ENCODE peak calls at places on chromosomes 4 and X, in four cellular contexts. P, Z, L and Q are unnamed samples. For H3K4me1, the result is how much of the 10 kb centered on the place peaks cover.

GRCh38 chr4:112953295-112953694 is 96.2 kb upstream of the ANK2 start:
- DNase-seq in P (no peak), Z (no peak), L (no peak), Q (no peak)

GRCh38 chrX:78652971-78653822 is 5.9 kb downstream of the RTL3 start:
- DNase-seq in P (peak), Z (peak), L (peak), Q (no peak)

GRCh38 chr4:1842993-1843448 is 12.9 kb downstream of the LETM1 start:
- DNase-seq in P (peak), Z (peak), L (peak), Q (no peak)

GRCh38 chr4:98659741-98660507 is 1.5 kb upstream of the TSPAN5 start:
- DNase-seq in P (peak), Z (no peak), L (peak), Q (no peak)

GRCh38 chr4:110614173-110614948 is 8.5 kb downstream of the PITX2 start:
- DNase-seq in P (no peak), Z (no peak), L (no peak), Q (peak)

GRCh38 chrX:150032742-150033141 is 94.5 kb upstream of the EOLA2 start:
- DNase-seq in P (peak), Z (peak), L (peak), Q (no peak)

GRCh38 chrX:45513042-45513441 is 312.4 kb upstream of the DIPK2B start:
- DNase-seq in P (no peak), Z (no peak), L (no peak), Q (no peak)

GRCh38 chr4:146398896-146399443 is 122.8 kb downstream of the SLC10A7 start:
- DNase-seq in P (no peak), Z (no peak), L (no peak), Q (peak)

GRCh38 chrX:68995780-68996551 is 167.1 kb downstream of the EFNB1 start:
- DNase-seq in P (peak), Z (peak), L (no peak), Q (peak)

GRCh38 chr4:10461091-10461849 is 4.0 kb upstream of the ZNF518B start:
- DNase-seq in P (peak), Z (peak), L (no peak), Q (peak)

GRCh38 chrX:100449696-100450606 is 39.9 kb upstream of the PCDH19 start:
- DNase-seq in P (no peak), Z (no peak), L (peak), Q (peak)

GRCh38 chrX:45553417-45553816 is 352.7 kb upstream of the DIPK2B start:
- DNase-seq in P (no peak), Z (no peak), L (no peak), Q (no peak)

GRCh38 chrX:40736170-40736505 is 796 bp upstream of the MED14 start:
- DNase-seq in P (no peak), Z (no peak), L (peak), Q (no peak)

GRCh38 chrX:42746606-42747005 is 31.4 kb downstream of the PPP1R2C start:
- DNase-seq in P (peak), Z (peak), L (no peak), Q (no peak)

GRCh38 chr4:163587867-163588266 is 93.4 kb downstream of the TMA16 start:
- DNase-seq in P (no peak), Z (no peak), L (peak), Q (peak)

GRCh38 chrX:31166416-31166815 is 94.6 kb upstream of the FTHL17 start:
- DNase-seq in P (no peak), Z (no peak), L (no peak), Q (no peak)

GRCh38 chr4:76252271-76252653 is 741 bp downstream of the FAM47E start:
- DNase-seq in P (no peak), Z (no peak), L (no peak), Q (no peak)

GRCh38 chrX:124736553-124737240 is 390.3 kb downstream of the SH2D1A start:
- DNase-seq in P (no peak), Z (no peak), L (no peak), Q (peak)

GRCh38 chrX:17788956-17789562 is 51.8 kb downstream of the SCML1 start:
- DNase-seq in P (no peak), Z (no peak), L (no peak), Q (no peak)

GRCh38 chr4:7165874-7166201 is 26.5 kb upstream of the SORCS2 start:
- DNase-seq in P (no peak), Z (no peak), L (no peak), Q (peak)

GRCh38 chrX:19176901-19177630 is 54.8 kb upstream of the ADGRG2 start:
- DNase-seq in P (no peak), Z (no peak), L (no peak), Q (no peak)

GRCh38 chrX:153469811-153470410 is 465 bp downstream of the HAUS7 start:
- DNase-seq in P (peak), Z (no peak), L (peak), Q (peak)

DNA sequence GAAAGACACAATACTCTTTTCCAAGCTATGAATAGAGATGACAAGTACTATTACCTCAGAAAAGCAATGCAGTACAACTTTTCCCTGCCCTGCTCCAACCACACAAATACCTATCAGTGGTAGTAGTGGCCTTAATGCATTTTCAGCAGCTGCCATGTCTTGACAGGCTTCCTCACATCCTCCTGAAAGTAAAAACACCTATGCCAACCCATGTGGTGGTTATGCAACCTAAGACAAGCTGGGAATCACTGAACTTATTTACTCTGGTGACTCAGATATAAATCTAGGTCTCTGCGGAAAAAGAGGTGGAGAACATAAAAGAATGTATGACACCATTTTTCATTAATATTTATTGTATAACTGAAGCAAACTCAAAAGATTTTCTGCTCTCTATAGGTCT is 14.5 kb downstream of the WDFY3 start:
- DNase-seq in P (peak), Z (peak), L (peak), Q (no peak)
- H3K9ac ChIP-seq in P (no peak), Z (no peak), L (no peak), Q (no peak)

GRCh38 chr4:121632686-121633085 is 64.1 kb downstream of the ANXA5 start:
- DNase-seq in P (no peak), Z (no peak), L (no peak), Q (no peak)
- H3K4me1 ChIP-seq in P (under half), Z (under half), L (under half), Q (under half)

GRCh38 chrX:15055146-15055930 is 182.1 kb downstream of the MOSPD2 start:
- DNase-seq in P (peak), Z (no peak), L (peak), Q (no peak)

GRCh38 chrX:15056044-15056443 is 182.8 kb downstream of the MOSPD2 start:
- DNase-seq in P (peak), Z (no peak), L (peak), Q (no peak)

DNA sequence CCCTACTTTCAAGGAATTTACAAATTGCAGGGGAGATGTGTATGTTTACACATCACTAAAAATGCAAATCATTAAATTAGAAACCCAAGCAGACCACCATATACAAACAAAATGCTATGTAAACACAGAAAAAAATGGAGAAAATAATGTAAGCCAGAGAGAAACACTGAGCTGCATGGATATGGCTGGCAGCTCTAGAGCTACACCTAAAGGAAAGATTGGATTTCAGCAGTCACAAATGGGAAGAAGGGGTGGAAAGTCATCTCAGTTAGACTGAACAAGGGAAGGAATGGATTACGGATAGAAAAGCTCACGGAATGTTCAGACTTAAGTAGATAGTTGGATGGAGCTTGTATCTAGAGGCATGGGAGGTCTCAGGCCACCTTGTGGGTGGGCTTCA is 186.3 kb downstream of the MOSPD2 start:
- DNase-seq in P (no peak), Z (no peak), L (peak), Q (no peak)
- TF ChIP-seq CTCF in P (peak), Z (no peak), L (peak), Q (peak)

GRCh38 chrX:137441711-137442110 is 124.2 kb upstream of the ZIC3 start:
- DNase-seq in P (no peak), Z (no peak), L (no peak), Q (no peak)
- H3K9ac ChIP-seq in P (no peak), Z (no peak), L (no peak), Q (no peak)

GRCh38 chrX:132191938-132192337 is 27.3 kb downstream of the RAP2C start:
- DNase-seq in P (no peak), Z (no peak), L (no peak), Q (no peak)
- H3K4me1 ChIP-seq in P (under half), Z (under half), L (under half), Q (under half)

GRCh38 chr4:72886602-72887001 is 182.9 kb downstream of the COX18 start:
- DNase-seq in P (no peak), Z (peak), L (peak), Q (no peak)
- TF ChIP-seq CTCF in P (peak), Z (peak), L (peak), Q (peak)

GRCh38 chrX:2697306-2697705 is 6.2 kb downstream of the CD99 start:
- DNase-seq in P (no peak), Z (no peak), L (peak), Q (no peak)
- H3K9ac ChIP-seq in P (no peak), Z (no peak), L (peak), Q (no peak)

GRCh38 chr4:42309571-42310260 is 87.6 kb upstream of the SHISA3 start:
- DNase-seq in P (no peak), Z (peak), L (no peak), Q (no peak)

GRCh38 chr4:42320822-42321388 is 76.4 kb upstream of the SHISA3 start:
- DNase-seq in P (no peak), Z (no peak), L (no peak), Q (no peak)

GRCh38 chr4:42310343-42310742 is 86.9 kb upstream of the SHISA3 start:
- DNase-seq in P (no peak), Z (no peak), L (no peak), Q (peak)

GRCh38 chr4:42313872-42314271 is 83.4 kb upstream of the SHISA3 start:
- DNase-seq in P (no peak), Z (no peak), L (no peak), Q (peak)

DNA sequence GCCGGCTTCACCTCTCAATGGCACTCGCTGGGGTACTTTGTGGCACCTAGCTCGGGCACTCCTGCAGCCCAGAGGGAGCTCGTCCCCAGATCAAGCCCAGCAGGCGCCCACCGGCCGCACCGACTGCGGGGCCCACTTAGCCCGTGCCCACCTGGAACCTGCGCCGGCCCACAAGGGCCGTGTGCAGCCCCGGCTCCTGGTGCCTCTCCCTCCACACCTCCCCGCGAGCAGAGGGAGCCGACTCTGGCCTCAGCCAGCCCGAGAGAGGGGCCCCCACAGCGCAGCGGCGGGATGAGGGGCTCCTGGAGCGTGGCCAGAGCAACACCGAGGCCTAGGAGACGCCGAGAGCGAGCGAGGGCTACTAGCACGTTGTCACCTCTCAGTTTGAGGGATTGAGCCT is 82.1 kb upstream of the SHISA3 start:
- DNase-seq in P (no peak), Z (no peak), L (no peak), Q (no peak)
- H3K4me1 ChIP-seq in P (under half), Z (under half), L (under half), Q (under half)